ENCODE peak calls at places on chromosomes 12 and 14, in seven cellular contexts. One of them, this sample, is unnamed.

GRCh38 chr14:68328509-68328908 is 464.4 kb downstream of the ZFP36L1 start:
- DNase-seq in AG04450: no peak
- DNase-seq in neural crest cell: no peak
- DNase-seq in cardiac muscle cell: no peak
- DNase-seq in HL-60: no peak
- DNase-seq in MCF 10A: no peak
- DNase-seq in CD4-positive, alpha-beta T cell: no peak
- DNase-seq in this sample: no peak

GRCh38 chr14:68784298-68784910 is 8.5 kb downstream of the ZFP36L1 start:
- DNase-seq in AG04450: no peak
- DNase-seq in neural crest cell: no peak
- DNase-seq in cardiac muscle cell: no peak
- DNase-seq in HL-60: no peak
- DNase-seq in MCF 10A: peak; percentile 36
- DNase-seq in CD4-positive, alpha-beta T cell: no peak
- DNase-seq in this sample: no peak

GRCh38 chr12:122080149-122081107 is 1.9 kb downstream of the MLXIP start:
- DNase-seq in AG04450: peak; percentile 81
- DNase-seq in neural crest cell: no peak
- DNase-seq in cardiac muscle cell: no peak
- DNase-seq in HL-60: peak; percentile 45
- DNase-seq in MCF 10A: peak; percentile 92
- DNase-seq in CD4-positive, alpha-beta T cell: no peak
- DNase-seq in this sample: peak; percentile 45

GRCh38 chr12:88493651-88494050 is 86.6 kb downstream of the KITLG start:
- DNase-seq in AG04450: peak; percentile 84
- DNase-seq in neural crest cell: no peak
- DNase-seq in cardiac muscle cell: no peak
- DNase-seq in HL-60: no peak
- DNase-seq in MCF 10A: peak; percentile 66
- DNase-seq in CD4-positive, alpha-beta T cell: no peak
- DNase-seq in this sample: no peak

GRCh38 chr14:93903342-93904184 is 23.6 kb upstream of the FAM181A start:
- DNase-seq in AG04450: no peak
- DNase-seq in neural crest cell: peak; percentile 27
- DNase-seq in cardiac muscle cell: peak; percentile 63
- DNase-seq in HL-60: no peak
- DNase-seq in MCF 10A: peak; percentile 36
- DNase-seq in CD4-positive, alpha-beta T cell: no peak
- DNase-seq in this sample: no peak

GRCh38 chr14:101193126-101193844 is 289.8 kb upstream of the RTL1 start:
- DNase-seq in AG04450: no peak
- DNase-seq in neural crest cell: no peak
- DNase-seq in cardiac muscle cell: no peak
- DNase-seq in HL-60: no peak
- DNase-seq in MCF 10A: no peak
- DNase-seq in CD4-positive, alpha-beta T cell: no peak
- DNase-seq in this sample: peak; percentile 14

GRCh38 chr14:105307052-105307727 is 6.4 kb upstream of the BRF1 start:
- DNase-seq in AG04450: no peak
- DNase-seq in neural crest cell: no peak
- DNase-seq in cardiac muscle cell: no peak
- DNase-seq in HL-60: no peak
- DNase-seq in MCF 10A: no peak
- DNase-seq in CD4-positive, alpha-beta T cell: no peak
- DNase-seq in this sample: no peak

GRCh38 chr14:93430889-93431670 is at the start of gene UNC79:
- DNase-seq in AG04450: no peak
- DNase-seq in neural crest cell: peak; percentile 60
- DNase-seq in cardiac muscle cell: peak; percentile 72
- DNase-seq in HL-60: no peak
- DNase-seq in MCF 10A: peak; percentile 2
- DNase-seq in CD4-positive, alpha-beta T cell: no peak
- DNase-seq in this sample: no peak

GRCh38 chr12:13588574-13588973 is 392.0 kb downstream of the EMP1 start:
- DNase-seq in AG04450: no peak
- DNase-seq in neural crest cell: no peak
- DNase-seq in cardiac muscle cell: no peak
- DNase-seq in HL-60: no peak
- DNase-seq in MCF 10A: no peak
- DNase-seq in CD4-positive, alpha-beta T cell: no peak
- DNase-seq in this sample: no peak

GRCh38 chr12:121391619-121392324 is 8.1 kb upstream of the RNF34 start:
- DNase-seq in AG04450: peak; percentile 49
- DNase-seq in neural crest cell: no peak
- DNase-seq in cardiac muscle cell: no peak
- DNase-seq in HL-60: no peak
- DNase-seq in MCF 10A: no peak
- DNase-seq in CD4-positive, alpha-beta T cell: no peak
- DNase-seq in this sample: no peak

GRCh38 chr12:120529641-120530314 is 820 bp upstream of the COQ5 start:
- DNase-seq in AG04450: no peak
- DNase-seq in neural crest cell: no peak
- DNase-seq in cardiac muscle cell: peak; percentile 55
- DNase-seq in HL-60: no peak
- DNase-seq in MCF 10A: peak; percentile 61
- DNase-seq in CD4-positive, alpha-beta T cell: no peak
- DNase-seq in this sample: no peak

GRCh38 chr14:103775506-103775905 is 59.9 kb downstream of the ZFYVE21 start:
- DNase-seq in AG04450: no peak
- DNase-seq in neural crest cell: no peak
- DNase-seq in cardiac muscle cell: no peak
- DNase-seq in HL-60: no peak
- DNase-seq in MCF 10A: no peak
- DNase-seq in CD4-positive, alpha-beta T cell: no peak
- DNase-seq in this sample: no peak

GRCh38 chr14:91299483-91300115 is 55.1 kb upstream of the GPR68 start:
- DNase-seq in AG04450: no peak
- DNase-seq in neural crest cell: no peak
- DNase-seq in cardiac muscle cell: no peak
- DNase-seq in HL-60: no peak
- DNase-seq in MCF 10A: peak; percentile 46
- DNase-seq in CD4-positive, alpha-beta T cell: no peak
- DNase-seq in this sample: no peak

GRCh38 chr12:30985814-30986452 is 59.4 kb downstream of the TSPAN11 start:
- DNase-seq in AG04450: no peak
- DNase-seq in neural crest cell: peak; percentile 57
- DNase-seq in cardiac muscle cell: peak; percentile 78
- DNase-seq in HL-60: no peak
- DNase-seq in MCF 10A: peak; percentile 64
- DNase-seq in CD4-positive, alpha-beta T cell: no peak
- DNase-seq in this sample: no peak

GRCh38 chr12:55728932-55729591 is at the start of gene CD63:
- DNase-seq in AG04450: no peak
- DNase-seq in neural crest cell: peak; percentile 57
- DNase-seq in cardiac muscle cell: peak; percentile 91
- DNase-seq in HL-60: peak; percentile 85
- DNase-seq in MCF 10A: peak; percentile 81
- DNase-seq in CD4-positive, alpha-beta T cell: peak; percentile 55
- DNase-seq in this sample: peak; percentile 80

GRCh38 chr14:61145903-61146411 is 135.2 kb downstream of the TMEM30B start:
- DNase-seq in AG04450: no peak
- DNase-seq in neural crest cell: no peak
- DNase-seq in cardiac muscle cell: no peak
- DNase-seq in HL-60: no peak
- DNase-seq in MCF 10A: peak; percentile 76
- DNase-seq in CD4-positive, alpha-beta T cell: no peak
- DNase-seq in this sample: no peak

GRCh38 chr12:20426191-20426590 is 57.9 kb downstream of the PDE3A start:
- DNase-seq in AG04450: no peak
- DNase-seq in neural crest cell: no peak
- DNase-seq in cardiac muscle cell: no peak
- DNase-seq in HL-60: no peak
- DNase-seq in MCF 10A: no peak
- DNase-seq in CD4-positive, alpha-beta T cell: no peak
- DNase-seq in this sample: no peak

GRCh38 chr12:92340441-92341332 is 195.0 kb upstream of the BTG1 start:
- DNase-seq in AG04450: no peak
- DNase-seq in neural crest cell: no peak
- DNase-seq in cardiac muscle cell: no peak
- DNase-seq in HL-60: no peak
- DNase-seq in MCF 10A: peak; percentile 1
- DNase-seq in CD4-positive, alpha-beta T cell: no peak
- DNase-seq in this sample: no peak

GRCh38 chr14:75142494-75142893 is 15.6 kb upstream of the NEK9 start:
- DNase-seq in AG04450: no peak
- DNase-seq in neural crest cell: no peak
- DNase-seq in cardiac muscle cell: no peak
- DNase-seq in HL-60: no peak
- DNase-seq in MCF 10A: no peak
- DNase-seq in CD4-positive, alpha-beta T cell: no peak
- DNase-seq in this sample: no peak

GRCh38 chr14:101334656-101335055 is 226.6 kb upstream of the DIO3 start:
- DNase-seq in AG04450: no peak
- DNase-seq in neural crest cell: no peak
- DNase-seq in cardiac muscle cell: no peak
- DNase-seq in HL-60: no peak
- DNase-seq in MCF 10A: no peak
- DNase-seq in CD4-positive, alpha-beta T cell: no peak
- DNase-seq in this sample: no peak

GRCh38 chr12:99985129-99985570 is 414 bp upstream of the ANKS1B start:
- DNase-seq in AG04450: no peak
- DNase-seq in neural crest cell: no peak
- DNase-seq in cardiac muscle cell: no peak
- DNase-seq in HL-60: no peak
- DNase-seq in MCF 10A: no peak
- DNase-seq in CD4-positive, alpha-beta T cell: no peak
- DNase-seq in this sample: no peak

DNA sequence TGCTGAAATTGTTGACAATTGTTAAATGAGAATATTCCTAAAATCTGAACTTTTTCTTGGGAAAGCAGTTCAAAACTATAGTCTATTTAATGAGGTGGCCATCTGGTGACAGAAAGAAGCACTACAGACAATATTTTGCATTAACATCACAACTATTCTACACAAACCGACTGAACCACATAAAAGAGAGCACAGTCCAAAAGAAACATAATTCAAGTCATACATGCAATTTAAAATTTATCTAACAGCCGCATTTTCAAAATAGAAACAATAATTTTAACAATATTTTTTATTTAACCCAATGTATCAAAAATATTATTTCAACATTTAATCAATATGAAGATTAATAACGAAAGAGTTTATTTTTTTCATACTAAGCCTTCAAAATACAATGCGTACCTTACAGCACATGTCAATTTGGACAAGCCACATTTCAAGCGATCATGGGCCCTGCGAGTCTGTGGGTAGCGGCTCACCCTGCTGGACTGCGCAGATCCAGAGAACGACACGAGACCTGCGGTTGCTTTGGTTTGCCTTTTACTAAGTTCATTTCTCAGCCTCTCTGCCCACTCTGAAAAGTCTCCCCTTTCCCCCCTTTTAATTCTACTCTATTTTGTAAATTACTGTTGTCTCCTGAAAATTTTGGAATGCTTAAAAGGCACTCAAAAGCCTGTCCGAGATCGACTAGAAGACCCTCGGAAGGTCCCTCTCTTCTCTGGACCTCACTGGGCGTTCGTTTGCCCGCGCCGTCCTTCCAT is 941 bp upstream of the LRRC9 start:
- DNase-seq in AG04450: no peak
- DNase-seq in neural crest cell: no peak
- DNase-seq in cardiac muscle cell: peak; percentile 51
- DNase-seq in HL-60: no peak
- DNase-seq in MCF 10A: peak; percentile 34
- DNase-seq in CD4-positive, alpha-beta T cell: no peak
- DNase-seq in this sample: no peak
- TF ChIP-seq CTCF in AG04450: peak; percentile 55
- TF ChIP-seq CTCF in neural crest cell: peak; percentile 70
- TF ChIP-seq CTCF in cardiac muscle cell: peak; percentile 49
- TF ChIP-seq CTCF in HL-60: no peak
- TF ChIP-seq CTCF in MCF 10A: peak; percentile 34
- TF ChIP-seq CTCF in CD4-positive, alpha-beta T cell: peak; percentile 51
- TF ChIP-seq CTCF in this sample: no peak

GRCh38 chr14:64910847-64911495 is 3.3 kb upstream of the CHURC1 start:
- DNase-seq in AG04450: peak; percentile 13
- DNase-seq in neural crest cell: no peak
- DNase-seq in cardiac muscle cell: peak; percentile 39
- DNase-seq in HL-60: no peak
- DNase-seq in MCF 10A: peak; percentile 47
- DNase-seq in CD4-positive, alpha-beta T cell: no peak
- DNase-seq in this sample: no peak
- TF ChIP-seq CTCF in AG04450: peak; percentile 84
- TF ChIP-seq CTCF in neural crest cell: peak; percentile 74
- TF ChIP-seq CTCF in cardiac muscle cell: peak; percentile 83
- TF ChIP-seq CTCF in HL-60: peak; percentile 13
- TF ChIP-seq CTCF in MCF 10A: peak; percentile 41
- TF ChIP-seq CTCF in CD4-positive, alpha-beta T cell: peak; percentile 50
- TF ChIP-seq CTCF in this sample: no peak

DNA sequence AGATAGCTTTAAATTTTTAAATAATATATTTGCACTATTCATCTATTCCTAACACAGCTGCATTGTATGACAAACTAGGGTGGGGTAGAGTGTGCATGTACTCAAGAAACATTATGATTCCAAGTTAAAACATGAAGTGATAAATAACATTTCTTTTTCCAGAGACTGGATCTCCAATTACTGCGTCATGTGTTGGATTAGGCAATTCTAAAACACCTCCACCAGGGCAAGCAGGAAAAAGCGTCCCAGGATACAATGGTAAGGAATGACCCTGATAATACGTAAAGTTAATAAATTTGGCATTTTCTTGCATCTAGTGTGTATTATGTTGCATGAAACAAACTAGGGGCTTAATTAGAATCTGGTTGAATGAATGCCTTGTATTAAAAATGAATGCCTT is 138.9 kb downstream of the ACSS3 start:
- DNase-seq in AG04450: no peak
- DNase-seq in neural crest cell: no peak
- DNase-seq in cardiac muscle cell: no peak
- DNase-seq in HL-60: no peak
- DNase-seq in MCF 10A: no peak
- DNase-seq in CD4-positive, alpha-beta T cell: no peak
- DNase-seq in this sample: no peak
- TF ChIP-seq CTCF in AG04450: no peak
- TF ChIP-seq CTCF in neural crest cell: no peak
- TF ChIP-seq CTCF in cardiac muscle cell: no peak
- TF ChIP-seq CTCF in HL-60: no peak
- TF ChIP-seq CTCF in MCF 10A: no peak
- TF ChIP-seq CTCF in CD4-positive, alpha-beta T cell: no peak
- TF ChIP-seq CTCF in this sample: no peak

DNA sequence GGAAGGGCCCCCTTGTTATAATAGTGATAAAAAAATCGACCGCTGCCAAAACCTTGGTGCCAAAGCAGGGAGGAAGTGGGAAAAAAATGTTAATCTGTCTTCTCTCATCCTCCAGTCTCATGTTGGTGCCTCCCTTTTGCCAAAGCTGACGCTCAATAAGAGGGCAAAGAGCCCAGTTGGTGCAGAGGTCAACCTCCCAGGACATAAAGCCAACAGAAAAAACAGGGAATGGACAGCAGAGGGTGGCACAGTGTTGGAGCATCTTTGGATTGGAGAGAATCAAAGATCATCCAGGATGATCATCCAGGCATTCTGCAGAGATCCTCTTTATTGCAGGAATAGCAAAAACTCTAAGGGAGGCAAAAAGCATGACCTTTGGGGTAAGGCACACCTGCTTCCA is 9.8 kb upstream of the TTC9 start:
- DNase-seq in AG04450: no peak
- DNase-seq in neural crest cell: no peak
- DNase-seq in cardiac muscle cell: no peak
- DNase-seq in HL-60: no peak
- DNase-seq in MCF 10A: no peak
- DNase-seq in CD4-positive, alpha-beta T cell: no peak
- DNase-seq in this sample: no peak
- TF ChIP-seq CTCF in AG04450: no peak
- TF ChIP-seq CTCF in neural crest cell: no peak
- TF ChIP-seq CTCF in cardiac muscle cell: no peak
- TF ChIP-seq CTCF in HL-60: no peak
- TF ChIP-seq CTCF in MCF 10A: no peak
- TF ChIP-seq CTCF in CD4-positive, alpha-beta T cell: no peak
- TF ChIP-seq CTCF in this sample: no peak

GRCh38 chr12:117603316-117604113 is 242.1 kb upstream of the NOS1 start:
- DNase-seq in AG04450: no peak
- DNase-seq in neural crest cell: no peak
- DNase-seq in cardiac muscle cell: peak; percentile 24
- DNase-seq in HL-60: no peak
- DNase-seq in MCF 10A: no peak
- DNase-seq in CD4-positive, alpha-beta T cell: no peak
- DNase-seq in this sample: no peak
- TF ChIP-seq CTCF in AG04450: no peak
- TF ChIP-seq CTCF in neural crest cell: peak; percentile 17
- TF ChIP-seq CTCF in cardiac muscle cell: no peak
- TF ChIP-seq CTCF in HL-60: no peak
- TF ChIP-seq CTCF in MCF 10A: no peak
- TF ChIP-seq CTCF in CD4-positive, alpha-beta T cell: no peak
- TF ChIP-seq CTCF in this sample: no peak

This sample was measured in omental fat pad.